ENCODE peak calls at places on chromosomes 3 and 15, in eight cellular contexts. L, T, E, K, F, Y, D and V are unnamed samples.
A peak's percentile ranks its signal among the peaks of the same experiment; 100 is the strongest.

GRCh38 chr3:2154596-2154995 is 55.9 kb downstream of the CNTN4 start:
- DNase-seq in D (no peak), F (no peak), Y (no peak), E (no peak), L (no peak), T (no peak), K (no peak), V (no peak)

GRCh38 chr3:55790596-55791350 is 303.7 kb upstream of the WNT5A start:
- DNase-seq in F (no peak), K (no peak), D (no peak), E (no peak), T (no peak), L (no peak), Y (no peak), V (no peak)

GRCh38 chr3:141452045-141452444 is 34.8 kb upstream of the RASA2 start:
- DNase-seq in F (peak; percentile 80), Y (peak; percentile 83), K (no peak), E (peak; percentile 80), T (no peak), D (peak; percentile 83), L (no peak), V (peak; percentile 62)

GRCh38 chr15:67832965-67833503 is 6.8 kb downstream of the RNU6-1 start:
- DNase-seq in K (no peak), L (peak; percentile 55), D (no peak), E (no peak), F (no peak), T (no peak), Y (no peak), V (no peak)

GRCh38 chr3:69568458-69568857 is 170.8 kb upstream of the MITF start:
- DNase-seq in F (peak; percentile 28), D (no peak), L (no peak), K (no peak), T (no peak), E (no peak), Y (no peak), V (no peak)

GRCh38 chr3:12139111-12139511 is 19.6 kb downstream of the TIMP4 start:
- DNase-seq in F (peak; percentile 73), D (peak; percentile 37), K (peak; percentile 29), L (no peak), E (no peak), T (peak; percentile 13), Y (peak; percentile 42), V (peak; percentile 43)

GRCh38 chr3:183554377-183554776 is 1.1 kb downstream of the KLHL6 start:
- DNase-seq in F (no peak), D (peak; percentile 37), L (no peak), Y (peak; percentile 57), K (no peak), E (no peak), T (no peak), V (no peak)

GRCh38 chr3:128112406-128112968 is 11.1 kb downstream of the RUVBL1 start:
- DNase-seq in E (peak; percentile 25), D (no peak), Y (peak; percentile 89), K (peak; percentile 43), F (peak; percentile 90), T (no peak), L (no peak), V (no peak)

GRCh38 chr3:132785292-132785691 is 63.1 kb upstream of the NPHP3 start:
- DNase-seq in T (no peak), D (no peak), F (no peak), E (no peak), Y (peak; percentile 57), K (no peak), L (no peak), V (no peak)

GRCh38 chr3:17320266-17320665 is 422.2 kb downstream of the TBC1D5 start:
- DNase-seq in K (no peak), L (no peak), E (no peak), Y (no peak), T (no peak), F (peak; percentile 20), D (no peak), V (no peak)

GRCh38 chr3:188106006-188106405 is 48.0 kb upstream of the LPP start:
- DNase-seq in F (no peak), T (no peak), D (no peak), K (no peak), L (no peak), E (no peak), Y (no peak), V (no peak)

GRCh38 chr3:192372001-192372400 is 355.3 kb downstream of the FGF12 start:
- DNase-seq in K (no peak), Y (no peak), T (no peak), E (no peak), L (no peak), D (no peak), F (no peak), V (no peak)

GRCh38 chr3:42846682-42847522 is 28.8 kb downstream of the CYP8B1 start:
- DNase-seq in F (no peak), E (no peak), L (no peak), T (no peak), K (no peak), D (peak; percentile 63), Y (no peak), V (no peak)

GRCh38 chr3:138384971-138385370 is 36.6 kb downstream of the MRAS start:
- DNase-seq in T (no peak), D (peak; percentile 25), E (no peak), Y (no peak), L (peak; percentile 33), F (no peak), K (no peak), V (no peak)

GRCh38 chr3:192892981-192893827 is 24.5 kb downstream of the MB21D2 start:
- DNase-seq in D (peak; percentile 6), E (peak; percentile 94), Y (peak; percentile 44), F (peak; percentile 91), L (peak; percentile 78), K (peak; percentile 84), T (no peak), V (peak; percentile 49)

GRCh38 chr3:100954199-100954935 is 38.9 kb downstream of the ABI3BP start:
- DNase-seq in E (no peak), Y (peak; percentile 69), K (no peak), F (peak; percentile 47), L (no peak), T (no peak), D (no peak), V (no peak)

DNA sequence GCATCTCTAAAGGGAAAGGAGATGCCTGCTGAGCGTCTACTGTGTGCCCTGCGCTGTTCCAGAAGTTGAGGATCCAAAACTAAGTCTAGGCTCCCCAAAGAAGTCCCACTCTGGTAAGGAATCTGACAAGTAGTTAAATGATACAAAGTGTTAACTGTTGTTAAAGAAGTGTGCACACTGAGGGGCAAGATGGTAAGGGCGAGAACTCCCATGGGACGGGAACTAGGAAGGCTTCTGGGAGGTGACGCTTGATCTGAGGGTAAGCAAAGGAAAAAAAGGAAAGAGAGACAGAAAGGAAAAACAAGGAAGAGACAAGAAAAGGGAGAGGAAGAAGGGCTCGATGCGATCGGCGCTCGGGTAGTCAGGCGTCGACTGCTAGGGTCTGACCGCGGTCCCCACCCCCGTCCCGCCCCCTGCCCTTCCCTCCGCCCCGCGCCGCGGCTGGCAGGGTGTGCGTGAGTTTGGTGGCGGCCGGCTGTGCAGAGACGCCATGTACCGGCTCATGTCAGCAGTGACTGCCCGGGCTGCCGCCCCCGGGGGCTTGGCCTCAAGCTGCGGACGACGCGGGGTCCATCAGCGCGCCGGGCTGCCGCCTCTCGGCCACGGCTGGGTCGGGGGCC is at the start of gene LACTB:
- DNase-seq in F (peak; percentile 89), E (peak; percentile 36), Y (peak; percentile 84), L (peak; percentile 93), T (peak; percentile 81), K (peak; percentile 73), D (peak; percentile 94), V (peak; percentile 93)
- TF ChIP-seq POLR2A in F (peak; percentile 86), E (peak; percentile 71), Y (peak; percentile 83), L (peak; percentile 36), T (peak; percentile 77), K (no peak), D (peak; percentile 58), V (no peak)

GRCh38 chr3:8503871-8504610 is 2.4 kb downstream of the LMCD1 start:
- DNase-seq in F (no peak), T (no peak), Y (no peak), K (no peak), L (no peak), E (no peak), D (no peak), V (no peak)

GRCh38 chr3:8506611-8507061 is 5.0 kb downstream of the LMCD1 start:
- DNase-seq in K (no peak), Y (peak; percentile 60), E (no peak), T (no peak), F (peak; percentile 81), D (no peak), L (no peak), V (no peak)

GRCh38 chr3:8504611-8504973 is 3.0 kb downstream of the LMCD1 start:
- DNase-seq in T (no peak), E (no peak), F (no peak), K (no peak), Y (no peak), L (no peak), D (no peak), V (no peak)

GRCh38 chr3:8507496-8507895 is 5.9 kb downstream of the LMCD1 start:
- DNase-seq in T (no peak), D (no peak), Y (no peak), E (no peak), K (no peak), F (no peak), L (no peak), V (no peak)

DNA sequence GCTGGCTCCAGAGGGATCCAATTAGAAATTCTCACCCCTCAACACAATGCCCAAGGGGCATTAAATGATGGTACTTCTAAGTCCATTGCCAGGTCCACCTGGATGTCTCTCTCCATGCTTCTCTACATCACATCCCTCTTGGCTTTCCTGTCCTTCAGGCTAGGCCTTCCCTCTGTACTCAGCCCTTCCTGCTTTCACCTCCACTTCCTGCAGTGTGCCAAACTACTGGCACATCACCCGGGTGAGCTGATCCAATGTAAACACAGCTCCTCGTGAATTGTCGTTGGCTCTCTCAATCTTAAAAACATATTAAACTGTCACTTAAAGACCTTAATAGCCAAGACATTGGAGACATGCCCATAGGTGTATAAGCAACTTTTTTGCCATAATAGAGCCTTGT is 4.0 kb downstream of the LMCD1 start:
- DNase-seq in L (no peak), F (no peak), K (no peak), Y (peak; percentile 77), T (no peak), E (no peak), D (no peak), V (no peak)
- H3K36me3 ChIP-seq in L (no peaks in the 10 kb centered on the region), F (peaks cover 2% of the 10 kb centered on the region), K (no peaks in the 10 kb centered on the region), Y (no peaks in the 10 kb centered on the region), T (no peaks in the 10 kb centered on the region), E (no peaks in the 10 kb centered on the region), D (no peaks in the 10 kb centered on the region), V (no peaks in the 10 kb centered on the region)

DNA sequence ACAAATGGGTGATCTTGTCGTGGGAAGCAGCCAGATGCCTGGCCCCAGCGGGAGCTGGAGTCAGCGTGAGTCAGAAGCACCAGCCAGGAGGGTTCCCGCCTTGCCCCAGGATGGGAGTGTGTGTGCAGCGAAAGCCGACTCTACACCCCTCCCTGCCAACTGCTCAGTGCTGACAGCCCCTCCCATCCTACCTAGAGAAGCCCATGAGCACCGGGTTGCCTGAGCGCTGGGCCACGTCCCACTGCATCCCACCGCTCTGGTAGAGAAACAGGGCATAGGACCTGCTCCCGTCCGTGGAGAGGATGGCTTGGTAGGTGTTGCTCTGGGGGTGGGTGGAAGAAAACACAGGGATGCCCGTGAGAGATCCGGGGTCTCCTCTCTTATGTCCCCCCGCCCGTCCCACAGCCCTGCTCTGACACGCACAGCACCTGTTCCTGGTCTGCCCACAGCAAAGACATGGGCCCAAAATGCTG is 42.9 kb downstream of the MUC4 start:
- DNase-seq in E (no peak), F (no peak), T (no peak), K (no peak), L (no peak), Y (no peak), D (no peak), V (peak; percentile 11)
- H3K4me3 ChIP-seq in E (no peak overlapping the region), F (no peak overlapping the region), T (no peak overlapping the region), K (no peak overlapping the region), L (no peak overlapping the region), Y (no peak overlapping the region), D (no peak overlapping the region), V (no peak overlapping the region)

GRCh38 chr15:31360843-31361763 is 34.5 kb downstream of the KLF13 start:
- DNase-seq in E (no peak), L (no peak), Y (no peak), K (no peak), F (no peak), T (no peak), D (no peak), V (peak; percentile 46)
- TF ChIP-seq POLR2A in E (peak; percentile 54), L (no peak), Y (no peak), K (no peak), F (no peak), T (no peak), D (no peak), V (no peak)